ENCODE peak calls at places on chromosomes 12 and 14, in five cellular contexts. J is HEK293T, K is lung, E is activated gamma-delta T cell, P is ureter. N is an unnamed sample.

GRCh38 chr14:88005978-88006851 is 1.3 kb downstream of the GPR65 start:
- DNase-seq in E (no peak), K (no peak), J (no peak), P (no peak), N (no peak)

GRCh38 chr12:93005928-93006654 is 77.0 kb upstream of the EEA1 start:
- DNase-seq in J (no peak), P (no peak), K (no peak), E (no peak), N (no peak)

GRCh38 chr12:28033538-28033915 is 61.0 kb upstream of the PTHLH start:
- DNase-seq in K (no peak), E (no peak), J (no peak), P (no peak), N (no peak)

GRCh38 chr12:65886996-65887395 is 62.7 kb downstream of the HMGA2 start:
- DNase-seq in P (no peak), J (no peak), E (no peak), K (no peak), N (no peak)

GRCh38 chr12:5561057-5561456 is 129.1 kb downstream of the NTF3 start:
- DNase-seq in E (no peak), P (no peak), J (no peak), K (no peak), N (no peak)

GRCh38 chr14:32824195-32824594 is 114.5 kb upstream of the NPAS3 start:
- DNase-seq in K (no peak), J (no peak), E (no peak), P (no peak), N (no peak)

GRCh38 chr14:29930283-29930682 is 2.6 kb upstream of the PRKD1 start:
- DNase-seq in J (no peak), P (no peak), K (no peak), E (no peak), N (no peak)

GRCh38 chr12:103626498-103626897 is 39.4 kb downstream of the STAB2 start:
- DNase-seq in J (peak), P (no peak), E (no peak), K (no peak), N (no peak)

GRCh38 chr14:78593949-78594348 is 423.8 kb downstream of the NRXN3 start:
- DNase-seq in E (no peak), P (no peak), J (no peak), K (no peak), N (no peak)

N was measured in type B pancreatic cell.